ENCODE peak calls at places on chromosomes 1 and 21, in five cellular contexts. One of them, this sample, is unnamed.

GRCh38 chr1:92820024-92820423 is 11.8 kb upstream of the RPL5 start:
- DNase-seq in HEK293T: no peak
- DNase-seq in heart right ventricle: no peak
- DNase-seq in left ventricle myocardium inferior: no peak
- DNase-seq in left cardiac atrium: no peak
- DNase-seq in this sample: no peak

GRCh38 chr1:156389311-156389710 is 20.3 kb downstream of the RHBG start:
- DNase-seq in HEK293T: no peak
- DNase-seq in heart right ventricle: no peak
- DNase-seq in left ventricle myocardium inferior: no peak
- DNase-seq in left cardiac atrium: no peak
- DNase-seq in this sample: no peak

GRCh38 chr1:10155087-10155712 is 55.2 kb upstream of the KIF1B start:
- DNase-seq in HEK293T: no peak
- DNase-seq in heart right ventricle: no peak
- DNase-seq in left ventricle myocardium inferior: no peak
- DNase-seq in left cardiac atrium: no peak
- DNase-seq in this sample: no peak

GRCh38 chr1:72202761-72203160 is 79.6 kb downstream of the NEGR1 start:
- DNase-seq in HEK293T: no peak
- DNase-seq in heart right ventricle: no peak
- DNase-seq in left ventricle myocardium inferior: no peak
- DNase-seq in left cardiac atrium: no peak
- DNase-seq in this sample: no peak

GRCh38 chr1:25673456-25673855 is 56.9 kb downstream of the MAN1C1 start:
- DNase-seq in HEK293T: no peak
- DNase-seq in heart right ventricle: no peak
- DNase-seq in left ventricle myocardium inferior: no peak
- DNase-seq in left cardiac atrium: no peak
- DNase-seq in this sample: no peak

GRCh38 chr1:201360486-201360885 is 17.0 kb downstream of the TNNT2 start:
- DNase-seq in HEK293T: no peak
- DNase-seq in heart right ventricle: no peak
- DNase-seq in left ventricle myocardium inferior: peak; percentile 10
- DNase-seq in left cardiac atrium: peak; percentile 14
- DNase-seq in this sample: no peak

GRCh38 chr21:42621828-42622199 is 31.6 kb upstream of the PDE9A start:
- DNase-seq in HEK293T: no peak
- DNase-seq in heart right ventricle: no peak
- DNase-seq in left ventricle myocardium inferior: no peak
- DNase-seq in left cardiac atrium: no peak
- DNase-seq in this sample: no peak

GRCh38 chr1:218852541-218852940 is 321.1 kb upstream of the LYPLAL1 start:
- DNase-seq in HEK293T: no peak
- DNase-seq in heart right ventricle: no peak
- DNase-seq in left ventricle myocardium inferior: no peak
- DNase-seq in left cardiac atrium: no peak
- DNase-seq in this sample: no peak

GRCh38 chr1:22376001-22376400 is 75.7 kb upstream of the ZBTB40 start:
- DNase-seq in HEK293T: no peak
- DNase-seq in heart right ventricle: no peak
- DNase-seq in left ventricle myocardium inferior: no peak
- DNase-seq in left cardiac atrium: no peak
- DNase-seq in this sample: no peak

GRCh38 chr1:54499097-54500029 is 48.7 kb upstream of the ACOT11 start:
- DNase-seq in HEK293T: peak; percentile 79
- DNase-seq in heart right ventricle: no peak
- DNase-seq in left ventricle myocardium inferior: no peak
- DNase-seq in left cardiac atrium: peak; percentile 31
- DNase-seq in this sample: no peak

GRCh38 chr1:66527688-66528087 is 6.3 kb upstream of the SGIP1 start:
- DNase-seq in HEK293T: no peak
- DNase-seq in heart right ventricle: no peak
- DNase-seq in left ventricle myocardium inferior: no peak
- DNase-seq in left cardiac atrium: no peak
- DNase-seq in this sample: no peak

GRCh38 chr1:157966034-157966671 is 27.3 kb upstream of the KIRREL1 start:
- DNase-seq in HEK293T: no peak
- DNase-seq in heart right ventricle: no peak
- DNase-seq in left ventricle myocardium inferior: no peak
- DNase-seq in left cardiac atrium: no peak
- DNase-seq in this sample: no peak

GRCh38 chr1:19046972-19047371 is 90.5 kb upstream of the IFFO2 start:
- DNase-seq in HEK293T: no peak
- DNase-seq in heart right ventricle: no peak
- DNase-seq in left ventricle myocardium inferior: peak; percentile 1
- DNase-seq in left cardiac atrium: no peak
- DNase-seq in this sample: no peak

GRCh38 chr1:119737040-119737682 is 25.4 kb downstream of the PHGDH start:
- DNase-seq in HEK293T: no peak
- DNase-seq in heart right ventricle: peak; percentile 37
- DNase-seq in left ventricle myocardium inferior: peak; percentile 50
- DNase-seq in left cardiac atrium: peak; percentile 50
- DNase-seq in this sample: no peak

GRCh38 chr1:109732390-109732763 is 8.5 kb downstream of the GSTM3 start:
- DNase-seq in HEK293T: no peak
- DNase-seq in heart right ventricle: no peak
- DNase-seq in left ventricle myocardium inferior: no peak
- DNase-seq in left cardiac atrium: no peak
- DNase-seq in this sample: no peak

GRCh38 chr1:208243522-208243850 is 698 bp downstream of the PLXNA2 start:
- DNase-seq in HEK293T: peak; percentile 38
- DNase-seq in heart right ventricle: peak; percentile 29
- DNase-seq in left ventricle myocardium inferior: no peak
- DNase-seq in left cardiac atrium: no peak
- DNase-seq in this sample: no peak

This sample was measured in cerebellar nuclear complex.